ENCODE peak calls at places on chromosomes 5 and 9, in five cellular contexts. One of them, this sample, is unnamed.

GRCh38 chr5:175216991-175217390 is 227.0 kb downstream of the DRD1 start:
- DNase-seq in gastrocnemius medialis: no peak
- DNase-seq in DMS153: no peak
- DNase-seq in COR-L47: no peak
- DNase-seq in iris pigment epithelial cell: no peak
- DNase-seq in this sample: no peak

GRCh38 chr9:84293001-84293798 is 47.4 kb downstream of the SLC28A3 start:
- DNase-seq in COR-L47: no peak
- DNase-seq in DMS153: no peak
- DNase-seq in iris pigment epithelial cell: no peak
- DNase-seq in gastrocnemius medialis: no peak
- DNase-seq in this sample: no peak

GRCh38 chr9:120714846-120715231 is 569 bp upstream of the MEGF9 start:
- DNase-seq in iris pigment epithelial cell: no peak
- DNase-seq in COR-L47: no peak
- DNase-seq in gastrocnemius medialis: no peak
- DNase-seq in DMS153: no peak
- DNase-seq in this sample: no peak

GRCh38 chr5:54769072-54769471 is 216.3 kb downstream of the ESM1 start:
- DNase-seq in COR-L47: no peak
- DNase-seq in gastrocnemius medialis: no peak
- DNase-seq in iris pigment epithelial cell: no peak
- DNase-seq in DMS153: peak
- DNase-seq in this sample: peak

GRCh38 chr9:105554042-105554441 is 3.9 kb upstream of the FKTN start:
- DNase-seq in iris pigment epithelial cell: no peak
- DNase-seq in DMS153: no peak
- DNase-seq in gastrocnemius medialis: no peak
- DNase-seq in COR-L47: no peak
- DNase-seq in this sample: no peak

GRCh38 chr5:73789851-73790281 is 163.9 kb downstream of the ARHGEF28 start:
- DNase-seq in iris pigment epithelial cell: peak
- DNase-seq in DMS153: no peak
- DNase-seq in gastrocnemius medialis: no peak
- DNase-seq in COR-L47: no peak
- DNase-seq in this sample: no peak

GRCh38 chr5:167250996-167251395 is 1040.4 kb upstream of the WWC1 start:
- DNase-seq in gastrocnemius medialis: no peak
- DNase-seq in COR-L47: no peak
- DNase-seq in iris pigment epithelial cell: no peak
- DNase-seq in DMS153: no peak
- DNase-seq in this sample: no peak

GRCh38 chr9:90789862-90790261 is 11.8 kb upstream of the SYK start:
- DNase-seq in gastrocnemius medialis: no peak
- DNase-seq in iris pigment epithelial cell: no peak
- DNase-seq in COR-L47: no peak
- DNase-seq in DMS153: no peak
- DNase-seq in this sample: no peak

GRCh38 chr9:126299706-126300276 is 26.8 kb upstream of the MVB12B start:
- DNase-seq in COR-L47: no peak
- DNase-seq in gastrocnemius medialis: no peak
- DNase-seq in iris pigment epithelial cell: peak
- DNase-seq in DMS153: no peak
- DNase-seq in this sample: peak

GRCh38 chr9:7259544-7260241 is 501.9 kb downstream of the KDM4C start:
- DNase-seq in COR-L47: no peak
- DNase-seq in iris pigment epithelial cell: no peak
- DNase-seq in gastrocnemius medialis: no peak
- DNase-seq in DMS153: no peak
- DNase-seq in this sample: peak

GRCh38 chr5:61386062-61386800 is 54.2 kb downstream of the ZSWIM6 start:
- DNase-seq in iris pigment epithelial cell: no peak
- DNase-seq in DMS153: peak
- DNase-seq in COR-L47: no peak
- DNase-seq in gastrocnemius medialis: no peak
- DNase-seq in this sample: no peak

GRCh38 chr5:55222819-55223124 is 4.3 kb downstream of the MCIDAS start:
- DNase-seq in iris pigment epithelial cell: no peak
- DNase-seq in gastrocnemius medialis: no peak
- DNase-seq in DMS153: no peak
- DNase-seq in COR-L47: no peak
- DNase-seq in this sample: no peak

GRCh38 chr5:21145376-21145775 is 1157.4 kb upstream of the CDH18 start:
- DNase-seq in DMS153: no peak
- DNase-seq in gastrocnemius medialis: no peak
- DNase-seq in COR-L47: no peak
- DNase-seq in iris pigment epithelial cell: peak
- DNase-seq in this sample: no peak

GRCh38 chr9:77218612-77219011 is 41.3 kb downstream of the VPS13A start:
- DNase-seq in gastrocnemius medialis: no peak
- DNase-seq in DMS153: no peak
- DNase-seq in iris pigment epithelial cell: peak
- DNase-seq in COR-L47: no peak
- DNase-seq in this sample: peak

GRCh38 chr9:124771867-124772621 is 933 bp upstream of the NR6A1 start:
- DNase-seq in COR-L47: peak
- DNase-seq in DMS153: peak
- DNase-seq in iris pigment epithelial cell: peak
- DNase-seq in gastrocnemius medialis: peak
- DNase-seq in this sample: peak